ENCODE peak calls at places on chromosomes 11 and 22, in four cellular contexts. I is neural progenitor cell, V is left ventricle myocardium inferior, L is brain microvascular endothelial cell. B is an unnamed sample.

GRCh38 chr11:94477644-94478043 is 16.0 kb downstream of the MRE11 start:
- DNase-seq in I (no peak), V (no peak), L (no peak), B (no peak)

GRCh38 chr11:3128356-3129180 is 36.5 kb downstream of the OSBPL5 start:
- DNase-seq in I (no peak), V (peak; percentile 10), L (no peak), B (no peak)

GRCh38 chr22:35467788-35468187 is 67.8 kb downstream of the MCM5 start:
- DNase-seq in I (peak; percentile 72), V (peak; percentile 86), L (no peak), B (no peak)

GRCh38 chr22:32546935-32547334 is 72.3 kb downstream of the FBXO7 start:
- DNase-seq in I (no peak), V (no peak), L (no peak), B (no peak)

GRCh38 chr11:96307748-96308133 is 35.3 kb downstream of the MAML2 start:
- DNase-seq in I (no peak), V (no peak), L (peak; percentile 90), B (peak; percentile 70)

GRCh38 chr22:49849161-49850020 is 4.3 kb upstream of the ZBED4 start:
- DNase-seq in I (no peak), V (no peak), L (no peak), B (no peak)

GRCh38 chr11:75814369-75814685 is 683 bp upstream of the UVRAG start:
- DNase-seq in I (no peak), V (no peak), L (no peak), B (no peak)

GRCh38 chr11:69384548-69385465 is 90.9 kb downstream of the MYEOV start:
- DNase-seq in I (no peak), V (no peak), L (no peak), B (no peak)

GRCh38 chr11:62546937-62547625 is 475 bp upstream of the AHNAK start:
- DNase-seq in I (peak; percentile 62), V (peak; percentile 42), L (no peak), B (no peak)

GRCh38 chr11:126461996-126462395 is 106.5 kb downstream of the ST3GAL4 start:
- DNase-seq in I (no peak), V (no peak), L (no peak), B (no peak)

GRCh38 chr22:33898121-33898520 is 22.2 kb downstream of the LARGE1 start:
- DNase-seq in I (no peak), V (no peak), L (no peak), B (no peak)
- TF ChIP-seq CTCF in I (no peak), V (no peak), L (no peak), B (no peak)

DNA sequence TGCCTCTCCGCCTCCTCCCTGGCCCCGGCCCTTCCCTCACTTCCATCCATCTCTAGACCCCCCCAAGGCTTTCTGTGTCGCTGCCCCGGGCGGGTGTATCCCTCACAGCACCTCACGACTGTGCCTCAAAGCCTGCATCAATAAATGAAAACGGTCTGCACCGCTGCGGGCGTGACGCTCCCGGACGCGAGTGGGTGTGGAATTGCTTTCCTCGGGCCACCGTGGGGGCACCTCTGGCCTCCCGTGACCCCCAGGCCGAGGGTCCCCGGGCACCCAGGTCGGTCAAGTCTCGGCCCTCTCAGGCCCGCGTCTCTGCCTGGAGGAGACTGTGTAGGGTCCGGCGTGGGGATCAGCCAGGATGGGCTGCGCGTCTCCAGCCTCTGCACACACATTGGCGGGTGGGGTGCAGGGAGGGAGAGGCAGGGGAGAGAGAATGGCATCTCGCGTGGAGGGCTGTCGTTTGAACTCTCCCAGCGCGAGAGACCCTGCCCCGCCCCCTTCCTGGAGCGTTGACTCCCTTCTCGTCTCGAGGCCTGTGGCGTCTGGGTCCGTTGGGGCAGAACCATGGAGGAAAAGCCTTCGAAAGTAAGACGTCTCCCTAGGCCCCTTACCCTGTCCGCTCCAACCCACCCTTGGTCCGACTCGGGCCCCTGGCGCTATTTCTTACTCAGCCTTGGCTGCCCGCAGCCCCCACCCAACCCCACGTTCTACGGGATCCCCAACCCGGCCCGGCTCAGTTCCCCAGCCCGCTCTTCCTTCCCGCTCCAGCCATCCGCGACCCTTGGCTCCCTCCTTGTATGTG is at the start of gene CATSPERZ:
- DNase-seq in I (no peak), V (no peak), L (no peak), B (no peak)
- H3K4me3 ChIP-seq in I (peak within 1 kb of the TSS; percentile 40), V (peak within 1 kb of the TSS; percentile 64), L (peak within 1 kb of the TSS; percentile 39), B (peak within 1 kb of the TSS; percentile 0)

GRCh38 chr11:67041602-67042001 is 15.0 kb upstream of the RHOD start:
- DNase-seq in I (no peak), V (no peak), L (no peak), B (no peak)

GRCh38 chr11:67043572-67044329 is 12.9 kb upstream of the RHOD start:
- DNase-seq in I (no peak), V (no peak), L (no peak), B (no peak)

GRCh38 chr11:67045314-67045713 is 11.3 kb upstream of the RHOD start:
- DNase-seq in I (no peak), V (no peak), L (peak; percentile 94), B (peak; percentile 76)

GRCh38 chr11:67048515-67048914 is 8.1 kb upstream of the RHOD start:
- DNase-seq in I (no peak), V (no peak), L (no peak), B (no peak)

GRCh38 chr11:67044496-67044895 is 12.2 kb upstream of the RHOD start:
- DNase-seq in I (no peak), V (no peak), L (no peak), B (no peak)
- TF ChIP-seq CTCF in I (no peak), V (no peak), L (peak; percentile 44), B (peak; percentile 18)

GRCh38 chr11:65617990-65618751 is 2.6 kb downstream of the PCNX3 start:
- DNase-seq in I (no peak), V (no peak), L (no peak), B (no peak)

GRCh38 chr11:65615950-65616574 is 486 bp downstream of the PCNX3 start:
- DNase-seq in I (peak; percentile 69), V (peak; percentile 58), L (no peak), B (no peak)

GRCh38 chr11:65617136-65617850 is 1.7 kb downstream of the PCNX3 start:
- DNase-seq in I (no peak), V (no peak), L (no peak), B (no peak)

GRCh38 chr11:65615229-65615949 is at the start of gene PCNX3:
- DNase-seq in I (peak; percentile 100), V (peak; percentile 100), L (peak; percentile 100), B (peak; percentile 100)

DNA sequence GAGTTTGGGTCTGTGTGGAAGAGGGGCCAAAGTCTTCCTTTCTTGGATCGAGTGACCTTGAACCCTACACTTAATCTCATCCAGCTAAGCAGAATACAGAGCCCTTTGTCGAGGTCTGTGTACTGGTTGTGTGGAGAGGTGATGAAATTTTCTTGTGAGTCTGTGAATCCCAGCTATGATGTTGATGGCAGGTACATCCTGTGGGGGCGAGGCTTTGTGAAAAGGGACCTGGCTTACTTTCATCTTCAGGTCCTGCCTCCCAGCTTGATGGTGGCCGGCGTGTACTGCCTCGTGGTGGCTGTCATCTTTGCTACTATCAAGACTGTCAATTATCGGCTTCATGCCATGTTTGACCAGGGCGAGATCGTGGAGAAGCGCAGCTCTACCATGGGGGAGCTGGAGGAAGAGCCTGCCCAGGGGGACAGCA is 1.0 kb downstream of the PCNX3 start:
- DNase-seq in I (no peak), V (no peak), L (no peak), B (no peak)
- H3K4me3 ChIP-seq in I (peak overlapping the region; percentile 80), V (peak overlapping the region; percentile 93), L (peak overlapping the region; percentile 90), B (peak overlapping the region; percentile 74)

GRCh38 chr11:45518853-45519545 is 146.4 kb downstream of the CHST1 start:
- DNase-seq in I (no peak), V (no peak), L (no peak), B (no peak)
- TF ChIP-seq CTCF in I (no peak), V (no peak), L (no peak), B (no peak)

GRCh38 chr11:60906132-60906972 is at the start of gene PRPF19:
- DNase-seq in I (peak; percentile 98), V (peak; percentile 97), L (peak; percentile 95), B (peak; percentile 88)

GRCh38 chr11:60910711-60911366 is 3.1 kb upstream of the TMEM109 start:
- DNase-seq in I (no peak), V (no peak), L (no peak), B (no peak)

GRCh38 chr11:60910281-60910687 is 3.7 kb upstream of the TMEM109 start:
- DNase-seq in I (no peak), V (no peak), L (no peak), B (no peak)

GRCh38 chr11:60905551-60906113 is 753 bp downstream of the PRPF19 start:
- DNase-seq in I (no peak), V (no peak), L (no peak), B (no peak)

GRCh38 chr11:60908803-60909202 is 2.4 kb upstream of the PRPF19 start:
- DNase-seq in I (no peak), V (no peak), L (no peak), B (no peak)
- H3K4me3 ChIP-seq in I (no peak overlapping the region), V (no peak overlapping the region), L (no peak overlapping the region), B (no peak overlapping the region)

GRCh38 chr11:132840660-132841059 is 691.6 kb downstream of the OPCML start:
- DNase-seq in I (no peak), V (no peak), L (no peak), B (no peak)
- TF ChIP-seq CTCF in I (no peak), V (no peak), L (no peak), B (no peak)

GRCh38 chr22:27213766-27214581 is 556.6 kb downstream of the MIAT start:
- DNase-seq in I (no peak), V (peak; percentile 77), L (peak; percentile 85), B (peak; percentile 53)

GRCh38 chr22:27212617-27213177 is 555.3 kb downstream of the MIAT start:
- DNase-seq in I (peak; percentile 37), V (peak; percentile 33), L (peak; percentile 90), B (peak; percentile 96)

GRCh38 chr22:27214691-27215090 is 557.3 kb downstream of the MIAT start:
- DNase-seq in I (no peak), V (no peak), L (no peak), B (no peak)

GRCh38 chr22:27212081-27212480 is 554.7 kb downstream of the MIAT start:
- DNase-seq in I (no peak), V (no peak), L (no peak), B (no peak)

GRCh38 chr22:27213291-27213690 is 555.9 kb downstream of the MIAT start:
- DNase-seq in I (no peak), V (no peak), L (no peak), B (peak; percentile 53)
- H3K4me3 ChIP-seq in I (no peak overlapping the region), V (no peak overlapping the region), L (no peak overlapping the region), B (no peak overlapping the region)

DNA sequence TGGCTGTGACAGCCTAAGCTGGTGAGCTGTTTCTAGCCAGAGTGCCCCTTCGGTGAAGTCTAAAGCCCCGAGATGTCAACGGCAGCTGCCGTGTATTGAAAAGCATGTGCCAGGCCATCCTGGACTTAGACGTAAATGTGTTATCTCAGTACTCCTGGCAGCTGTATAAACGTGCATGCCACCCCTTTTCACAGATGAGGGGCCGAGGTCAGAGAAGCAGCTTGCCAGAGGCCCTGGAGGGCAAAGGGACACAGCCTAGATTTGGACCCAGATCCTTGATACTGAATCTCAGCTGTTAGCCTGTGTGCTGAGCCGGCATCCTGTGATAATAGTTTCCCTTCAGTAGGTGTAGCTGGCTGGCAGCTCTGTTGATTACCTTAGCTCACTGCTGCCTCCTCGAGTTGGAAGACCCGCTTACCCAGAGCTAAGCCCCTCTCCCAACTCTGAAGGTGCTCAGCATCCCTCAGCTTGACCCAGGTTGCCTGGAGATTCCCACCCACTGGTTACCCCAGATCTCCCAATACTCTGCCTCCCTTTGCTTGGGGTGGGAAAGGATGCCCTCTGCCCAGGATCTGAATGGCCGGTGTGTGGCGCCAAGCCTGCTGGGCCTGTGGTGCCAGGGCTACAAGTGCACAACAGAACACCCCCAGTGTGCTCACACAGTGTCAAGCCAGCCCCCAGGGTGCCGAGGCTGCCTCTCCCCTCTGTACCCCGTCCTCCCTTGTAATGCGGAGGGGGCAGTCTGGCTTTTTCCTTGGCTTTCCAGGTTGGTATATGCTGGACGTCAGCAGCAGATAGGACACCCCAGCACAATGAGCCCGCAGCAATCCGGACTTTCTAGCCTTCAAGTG is 59.8 kb upstream of the WNT7B start:
- DNase-seq in I (peak; percentile 61), V (no peak), L (no peak), B (no peak)
- TF ChIP-seq CTCF in I (peak; percentile 32), V (peak; percentile 18), L (peak; percentile 44), B (peak; percentile 45)

B was measured in astrocyte of the cerebellum.